ENCODE peak calls at places on chromosomes 16 and 17, in five cellular contexts. One of them, this sample, is unnamed.

GRCh38 chr17:72053069-72053846 is 67.6 kb upstream of the SOX9 start:
- DNase-seq in body of pancreas: no peak
- DNase-seq in uterus: no peak
- DNase-seq in tibial nerve: no peak
- DNase-seq in heart left ventricle: peak; percentile 7
- DNase-seq in this sample: no peak

GRCh38 chr17:82694647-82695046 is 3.9 kb downstream of the RAB40B start:
- DNase-seq in tibial nerve: no peak
- DNase-seq in heart left ventricle: no peak
- DNase-seq in uterus: no peak
- DNase-seq in body of pancreas: no peak
- DNase-seq in this sample: no peak

GRCh38 chr16:81866820-81867440 is 87.8 kb downstream of the PLCG2 start:
- DNase-seq in tibial nerve: peak; percentile 15
- DNase-seq in body of pancreas: peak; percentile 15
- DNase-seq in heart left ventricle: peak; percentile 76
- DNase-seq in uterus: peak; percentile 65
- DNase-seq in this sample: no peak

GRCh38 chr17:35257080-35257701 is 14.3 kb downstream of the SLFN5 start:
- DNase-seq in body of pancreas: peak; percentile 83
- DNase-seq in heart left ventricle: peak; percentile 30
- DNase-seq in tibial nerve: no peak
- DNase-seq in uterus: peak; percentile 37
- DNase-seq in this sample: no peak

GRCh38 chr16:67459066-67459857 is 21.7 kb downstream of the ATP6V0D1 start:
- DNase-seq in heart left ventricle: peak; percentile 52
- DNase-seq in body of pancreas: peak; percentile 88
- DNase-seq in tibial nerve: no peak
- DNase-seq in uterus: no peak
- DNase-seq in this sample: peak; percentile 84

GRCh38 chr17:9465216-9465921 is 110.3 kb downstream of the STX8 start:
- DNase-seq in uterus: no peak
- DNase-seq in heart left ventricle: no peak
- DNase-seq in body of pancreas: no peak
- DNase-seq in tibial nerve: no peak
- DNase-seq in this sample: no peak

GRCh38 chr17:16962804-16963203 is 9.1 kb downstream of the TNFRSF13B start:
- DNase-seq in body of pancreas: no peak
- DNase-seq in tibial nerve: no peak
- DNase-seq in uterus: no peak
- DNase-seq in heart left ventricle: no peak
- DNase-seq in this sample: peak; percentile 38

GRCh38 chr17:63151981-63152523 is 186.0 kb downstream of the TANC2 start:
- DNase-seq in body of pancreas: no peak
- DNase-seq in heart left ventricle: no peak
- DNase-seq in uterus: no peak
- DNase-seq in tibial nerve: no peak
- DNase-seq in this sample: no peak

GRCh38 chr17:13777003-13777402 is 175.3 kb upstream of the HS3ST3A1 start:
- DNase-seq in uterus: no peak
- DNase-seq in tibial nerve: no peak
- DNase-seq in body of pancreas: no peak
- DNase-seq in heart left ventricle: no peak
- DNase-seq in this sample: no peak

GRCh38 chr17:63191610-63192009 is 225.6 kb downstream of the TANC2 start:
- DNase-seq in body of pancreas: no peak
- DNase-seq in tibial nerve: no peak
- DNase-seq in uterus: no peak
- DNase-seq in heart left ventricle: no peak
- DNase-seq in this sample: no peak

GRCh38 chr17:61248399-61248798 is 151.2 kb upstream of the TBX2 start:
- DNase-seq in tibial nerve: no peak
- DNase-seq in body of pancreas: peak; percentile 59
- DNase-seq in heart left ventricle: no peak
- DNase-seq in uterus: no peak
- DNase-seq in this sample: peak; percentile 76

GRCh38 chr17:82876149-82876548 is 36.3 kb upstream of the ZNF750 start:
- DNase-seq in tibial nerve: no peak
- DNase-seq in body of pancreas: no peak
- DNase-seq in heart left ventricle: no peak
- DNase-seq in uterus: peak; percentile 57
- DNase-seq in this sample: no peak

GRCh38 chr16:82668094-82668493 is 41.3 kb downstream of the CDH13 start:
- DNase-seq in uterus: no peak
- DNase-seq in tibial nerve: no peak
- DNase-seq in body of pancreas: no peak
- DNase-seq in heart left ventricle: no peak
- DNase-seq in this sample: no peak

GRCh38 chr17:9798724-9799123 is 7.3 kb upstream of the DHRS7C start:
- DNase-seq in heart left ventricle: no peak
- DNase-seq in uterus: no peak
- DNase-seq in body of pancreas: no peak
- DNase-seq in tibial nerve: no peak
- DNase-seq in this sample: no peak

GRCh38 chr16:87366288-87366687 is 17.3 kb downstream of the FBXO31 start:
- DNase-seq in tibial nerve: no peak
- DNase-seq in body of pancreas: no peak
- DNase-seq in uterus: no peak
- DNase-seq in heart left ventricle: no peak
- DNase-seq in this sample: peak; percentile 77

GRCh38 chr16:14511798-14512131 is 118.3 kb downstream of the PARN start:
- DNase-seq in body of pancreas: no peak
- DNase-seq in uterus: no peak
- DNase-seq in tibial nerve: no peak
- DNase-seq in heart left ventricle: no peak
- DNase-seq in this sample: no peak

GRCh38 chr17:44972953-44973352 is 4.8 kb upstream of the C1QL1 start:
- DNase-seq in body of pancreas: no peak
- DNase-seq in heart left ventricle: no peak
- DNase-seq in tibial nerve: no peak
- DNase-seq in uterus: no peak
- DNase-seq in this sample: no peak

GRCh38 chr16:12341423-12341822 is 364.9 kb downstream of the SNX29 start:
- DNase-seq in uterus: no peak
- DNase-seq in heart left ventricle: no peak
- DNase-seq in body of pancreas: no peak
- DNase-seq in tibial nerve: no peak
- DNase-seq in this sample: no peak

GRCh38 chr16:75053791-75054555 is 55.1 kb downstream of the ZNRF1 start:
- DNase-seq in tibial nerve: peak; percentile 27
- DNase-seq in uterus: no peak
- DNase-seq in heart left ventricle: peak; percentile 65
- DNase-seq in body of pancreas: peak; percentile 21
- DNase-seq in this sample: peak; percentile 29

GRCh38 chr17:66625321-66625767 is 209.6 kb upstream of the CACNG5 start:
- DNase-seq in body of pancreas: no peak
- DNase-seq in tibial nerve: no peak
- DNase-seq in uterus: no peak
- DNase-seq in heart left ventricle: no peak
- DNase-seq in this sample: no peak
- H3K4me1 ChIP-seq in body of pancreas: no peaks in the 10 kb centered on the region
- H3K4me1 ChIP-seq in tibial nerve: peaks cover 6% of the 10 kb centered on the region
- H3K4me1 ChIP-seq in uterus: no peaks in the 10 kb centered on the region
- H3K4me1 ChIP-seq in heart left ventricle: no peaks in the 10 kb centered on the region
- H3K4me1 ChIP-seq in this sample: no peaks in the 10 kb centered on the region

GRCh38 chr17:21021208-21021803 is 21.5 kb downstream of the USP22 start:
- DNase-seq in heart left ventricle: no peak
- DNase-seq in tibial nerve: no peak
- DNase-seq in uterus: no peak
- DNase-seq in body of pancreas: no peak
- DNase-seq in this sample: no peak
- TF ChIP-seq POLR2A in heart left ventricle: no peak
- TF ChIP-seq POLR2A in tibial nerve: no peak
- TF ChIP-seq POLR2A in uterus: no peak
- TF ChIP-seq POLR2A in body of pancreas: no peak
- TF ChIP-seq POLR2A in this sample: no peak

GRCh38 chr17:77543779-77544178 is 403.0 kb downstream of the SEC14L1 start:
- DNase-seq in uterus: no peak
- DNase-seq in body of pancreas: no peak
- DNase-seq in tibial nerve: no peak
- DNase-seq in heart left ventricle: no peak
- DNase-seq in this sample: no peak
- H3K4me1 ChIP-seq in uterus: no peaks in the 10 kb centered on the region
- H3K4me1 ChIP-seq in body of pancreas: no peaks in the 10 kb centered on the region
- H3K4me1 ChIP-seq in tibial nerve: no peaks in the 10 kb centered on the region
- H3K4me1 ChIP-seq in heart left ventricle: peaks cover 13% of the 10 kb centered on the region
- H3K4me1 ChIP-seq in this sample: peaks cover 20% of the 10 kb centered on the region

DNA sequence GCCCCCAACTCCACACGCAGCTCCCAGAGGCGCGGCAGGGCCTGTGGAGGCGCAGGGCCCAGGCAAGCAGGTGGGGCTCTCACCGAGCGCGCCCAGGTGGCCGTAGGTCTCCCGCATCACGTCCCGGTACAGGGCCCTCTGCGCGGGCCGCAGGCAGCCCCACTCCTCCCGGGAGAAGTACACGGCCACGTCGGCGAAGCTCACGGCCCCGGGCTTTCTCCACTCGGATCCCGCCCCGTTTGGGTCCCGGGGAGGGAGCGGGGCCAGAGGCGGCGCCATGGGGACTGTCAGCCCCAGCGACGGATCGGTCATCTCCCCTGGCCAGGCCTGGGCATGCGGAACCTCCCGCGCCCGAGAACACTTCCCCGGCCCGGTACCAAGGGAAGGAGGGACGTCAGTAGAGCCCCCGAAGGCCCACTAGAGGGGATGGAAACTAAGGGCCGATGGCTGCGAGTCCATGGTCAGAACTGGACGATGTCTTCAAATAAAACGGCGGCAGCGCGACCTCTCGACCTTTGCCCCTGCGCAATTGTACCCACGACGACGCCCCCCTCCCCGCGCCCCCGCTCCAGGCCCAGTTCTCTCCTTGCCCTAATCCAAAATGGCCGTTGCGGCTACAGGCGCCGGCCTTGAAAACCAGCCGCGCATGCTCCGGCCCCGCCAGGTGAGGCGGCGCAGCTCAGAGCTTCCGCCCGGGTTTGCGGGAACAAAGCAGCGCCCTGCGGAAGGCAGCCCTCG is at the start of gene ZNF747:
- DNase-seq in body of pancreas: peak; percentile 93
- DNase-seq in uterus: peak; percentile 94
- DNase-seq in heart left ventricle: peak; percentile 95
- DNase-seq in tibial nerve: peak; percentile 92
- DNase-seq in this sample: peak; percentile 94
- TF ChIP-seq POLR2A in body of pancreas: no peak
- TF ChIP-seq POLR2A in uterus: peak; percentile 56
- TF ChIP-seq POLR2A in heart left ventricle: peak; percentile 63
- TF ChIP-seq POLR2A in tibial nerve: peak; percentile 24
- TF ChIP-seq POLR2A in this sample: peak; percentile 60

This sample was measured in Peyer's patch.